ENCODE peak calls at places on chromosomes 2 and 18, in nine cellular contexts. T is IMR-90, Q is lower lobe of right lung, B is Peyer's patch, Z is OCI-LY7, F is BE2C, U is H7, Y is Caco-2, D is fibroblast of lung. P is an unnamed sample.

GRCh38 chr2:18187214-18187613 is 308.7 kb downstream of the KCNS3 start:
- DNase-seq in Z (no peak), F (no peak), Y (no peak), U (no peak), T (peak), D (peak), B (no peak), Q (no peak), P (peak)

GRCh38 chr2:11810237-11810977 is 64.0 kb downstream of the LPIN1 start:
- DNase-seq in Z (no peak), F (no peak), Y (no peak), D (no peak), B (no peak), U (no peak), T (no peak), Q (no peak), P (no peak)

GRCh38 chr18:63292844-63293683 is 26.5 kb downstream of the BCL2 start:
- DNase-seq in D (no peak), U (no peak), T (no peak), F (no peak), Z (no peak), Q (no peak), B (peak), Y (no peak), P (no peak)

GRCh38 chr2:234686088-234686890 is 189.4 kb upstream of the ARL4C start:
- DNase-seq in T (no peak), U (peak), F (no peak), Q (no peak), D (no peak), Z (no peak), B (no peak), Y (peak), P (peak)

GRCh38 chr2:222842517-222843174 is 18.2 kb upstream of the ACSL3 start:
- DNase-seq in T (peak), D (peak), Q (no peak), F (no peak), Y (no peak), B (no peak), U (no peak), Z (no peak), P (no peak)

GRCh38 chr2:219570924-219571310 is 422 bp downstream of the OBSL1 start:
- DNase-seq in Q (no peak), D (peak), T (peak), B (no peak), Y (no peak), F (no peak), U (no peak), Z (no peak), P (no peak)

GRCh38 chr2:141455877-141456276 is 674.9 kb downstream of the LRP1B start:
- DNase-seq in U (no peak), Y (no peak), Z (no peak), Q (no peak), D (no peak), F (no peak), B (no peak), T (no peak), P (no peak)

GRCh38 chr2:117068371-117068770 is 746.1 kb upstream of the DDX18 start:
- DNase-seq in U (no peak), D (no peak), Y (no peak), T (no peak), B (peak), Q (no peak), Z (no peak), F (no peak), P (no peak)

GRCh38 chr2:102063948-102064678 is 72.4 kb downstream of the IL1R2 start:
- DNase-seq in U (peak), F (peak), B (peak), Q (peak), Y (peak), D (peak), Z (no peak), T (peak), P (peak)

GRCh38 chr2:240432430-240432819 is 3.0 kb upstream of the GPC1 start:
- DNase-seq in F (no peak), Y (no peak), U (no peak), Q (no peak), Z (no peak), B (no peak), D (no peak), T (no peak), P (no peak)

GRCh38 chr2:236969767-236970655 is 115.7 kb upstream of the COPS8 start:
- DNase-seq in U (no peak), Z (no peak), T (no peak), F (no peak), B (peak), Q (no peak), Y (no peak), D (no peak), P (no peak)

GRCh38 chr2:179263015-179263414 is 1.6 kb downstream of the SESTD1 start:
- DNase-seq in F (no peak), Y (no peak), Q (no peak), D (peak), Z (no peak), B (no peak), U (no peak), T (peak), P (peak)

GRCh38 chr2:64606495-64607363 is 47.0 kb downstream of the SERTAD2 start:
- DNase-seq in U (peak), Z (peak), B (peak), Y (no peak), Q (peak), D (peak), T (no peak), F (no peak), P (peak)

GRCh38 chr2:111118455-111119003 is 2.2 kb upstream of the BCL2L11 start:
- DNase-seq in D (no peak), Z (no peak), B (peak), U (peak), F (no peak), T (no peak), Y (no peak), Q (peak), P (no peak)

GRCh38 chr2:128411431-128411830 is 92.8 kb upstream of the HS6ST1 start:
- DNase-seq in Y (no peak), U (no peak), T (no peak), B (peak), Q (no peak), Z (no peak), F (no peak), D (no peak), P (no peak)

GRCh38 chr18:79947054-79947755 is 4.2 kb downstream of the SLC66A2 start:
- DNase-seq in Q (peak), U (no peak), T (peak), D (no peak), Y (no peak), F (no peak), Z (no peak), B (peak), P (peak)

GRCh38 chr2:220512419-220512818 is 885.0 kb downstream of the SLC4A3 start:
- DNase-seq in F (no peak), D (peak), Q (no peak), T (peak), Z (no peak), B (no peak), Y (no peak), U (no peak), P (peak)

GRCh38 chr2:75268112-75268511 is 68.8 kb upstream of the TACR1 start:
- DNase-seq in F (no peak), Y (no peak), U (no peak), Z (no peak), Q (no peak), D (no peak), B (no peak), T (no peak), P (no peak)

GRCh38 chr2:115558725-115559124 is 1116.3 kb downstream of the DPP10 start:
- DNase-seq in U (no peak), B (no peak), F (no peak), Z (no peak), Y (no peak), D (no peak), Q (no peak), T (no peak), P (no peak)

GRCh38 chr2:46825231-46825957 is 90.2 kb downstream of the MCFD2 start:
- DNase-seq in D (no peak), Y (no peak), B (no peak), Q (no peak), U (no peak), Z (no peak), F (no peak), T (no peak), P (no peak)

GRCh38 chr2:102484310-102485061 is 11.5 kb downstream of the SLC9A4 start:
- DNase-seq in Y (no peak), Q (no peak), Z (no peak), U (no peak), D (no peak), T (no peak), F (no peak), B (no peak), P (no peak)

GRCh38 chr2:149832256-149832655 is 244.7 kb upstream of the MMADHC start:
- DNase-seq in Q (no peak), U (no peak), F (no peak), Z (no peak), B (no peak), Y (no peak), T (peak), D (no peak), P (peak)

GRCh38 chr2:225041871-225042799 is at the start of gene DOCK10:
- DNase-seq in Q (peak), Y (no peak), Z (peak), F (peak), B (peak), U (peak), T (peak), D (peak), P (peak)

GRCh38 chr18:12890500-12890899 is 6.5 kb upstream of the PTPN2 start:
- DNase-seq in F (no peak), Q (no peak), Z (no peak), Y (no peak), T (no peak), U (no peak), D (no peak), B (no peak), P (peak)

GRCh38 chr2:202017940-202018339 is 15.7 kb upstream of the FZD7 start:
- DNase-seq in T (no peak), F (peak), B (no peak), Z (no peak), U (no peak), D (peak), Q (no peak), Y (no peak), P (peak)

GRCh38 chr2:51368250-51368649 is 336.3 kb upstream of the NRXN1 start:
- DNase-seq in Z (no peak), U (no peak), Q (no peak), B (no peak), T (no peak), Y (no peak), F (no peak), D (no peak), P (no peak)

GRCh38 chr2:20227894-20228505 is 3.1 kb upstream of the SDC1 start:
- DNase-seq in F (no peak), Q (no peak), Z (no peak), D (no peak), T (no peak), Y (peak), B (no peak), U (peak), P (no peak)

GRCh38 chr2:232362174-232362913 is 16.2 kb upstream of the ALPP start:
- DNase-seq in F (no peak), T (no peak), B (no peak), Q (no peak), Y (peak), U (no peak), Z (peak), D (no peak), P (no peak)

GRCh38 chr2:191935247-191935646 is 88.4 kb upstream of the CAVIN2 start:
- DNase-seq in F (no peak), U (no peak), T (no peak), Z (no peak), Y (no peak), B (no peak), Q (peak), D (no peak), P (no peak)

GRCh38 chr2:165373322-165374025 is 96.0 kb upstream of the CSRNP3 start:
- DNase-seq in Y (no peak), B (no peak), D (no peak), Z (no peak), T (no peak), Q (no peak), U (no peak), F (no peak), P (no peak)

GRCh38 chr2:62263076-62263475 is 67.2 kb downstream of the B3GNT2 start:
- DNase-seq in U (no peak), B (no peak), D (no peak), Q (no peak), F (no peak), Z (no peak), T (no peak), Y (no peak), P (no peak)

GRCh38 chr2:147197754-147198153 is 647.1 kb upstream of the ACVR2A start:
- DNase-seq in Y (no peak), B (no peak), U (no peak), D (no peak), Q (no peak), F (no peak), T (no peak), Z (no peak), P (no peak)

GRCh38 chr2:237558918-237559645 is 7.3 kb upstream of the PRLH start:
- DNase-seq in B (peak), Z (no peak), F (no peak), D (peak), T (peak), Q (peak), U (no peak), Y (no peak), P (peak)

GRCh38 chr18:58867281-58867961 is 2.7 kb downstream of the ZNF532 start:
- DNase-seq in Q (no peak), D (no peak), Y (no peak), F (no peak), Z (no peak), T (no peak), U (peak), B (no peak), P (no peak)

GRCh38 chr2:200814917-200815316 is 3.2 kb downstream of the BZW1 start:
- DNase-seq in D (peak), T (no peak), Z (no peak), U (no peak), Q (no peak), B (no peak), Y (no peak), F (no peak), P (peak)

GRCh38 chr2:219875036-219875435 is 247.6 kb downstream of the SLC4A3 start:
- DNase-seq in F (no peak), T (no peak), U (no peak), Y (no peak), D (no peak), Z (no peak), Q (no peak), B (no peak), P (no peak)

GRCh38 chr2:120316071-120316470 is 29.9 kb upstream of the INHBB start:
- DNase-seq in Q (no peak), D (no peak), B (no peak), F (no peak), Y (no peak), U (no peak), T (no peak), Z (no peak), P (no peak)

GRCh38 chr2:95347681-95348608 is 50.8 kb downstream of the KCNIP3 start:
- DNase-seq in B (peak), F (no peak), U (peak), Z (no peak), Q (no peak), D (no peak), T (no peak), Y (no peak), P (no peak)

GRCh38 chr18:9931146-9931545 is 17.3 kb downstream of the VAPA start:
- DNase-seq in Y (no peak), T (no peak), B (no peak), D (no peak), Z (no peak), F (no peak), Q (no peak), U (no peak), P (no peak)

GRCh38 chr18:9927392-9928063 is 13.7 kb downstream of the VAPA start:
- DNase-seq in F (no peak), T (no peak), Y (no peak), U (no peak), Q (no peak), B (no peak), D (no peak), Z (no peak), P (no peak)

GRCh38 chr18:9930299-9930884 is 16.6 kb downstream of the VAPA start:
- DNase-seq in D (no peak), F (no peak), Z (no peak), Y (no peak), B (no peak), U (no peak), T (no peak), Q (no peak), P (no peak)

GRCh38 chr18:9926977-9927376 is 13.2 kb downstream of the VAPA start:
- DNase-seq in D (no peak), U (no peak), Y (no peak), Q (no peak), T (no peak), F (no peak), Z (no peak), B (no peak), P (no peak)

GRCh38 chr18:9928646-9929259 is 14.9 kb downstream of the VAPA start:
- DNase-seq in F (no peak), Q (no peak), B (no peak), T (no peak), Z (no peak), Y (no peak), D (no peak), U (no peak), P (no peak)
- H3K4me3 ChIP-seq in F (no peak), Q (no peak), B (no peak), T (no peak), Z (no peak), Y (no peak), D (no peak), U (no peak), P (no peak)

DNA sequence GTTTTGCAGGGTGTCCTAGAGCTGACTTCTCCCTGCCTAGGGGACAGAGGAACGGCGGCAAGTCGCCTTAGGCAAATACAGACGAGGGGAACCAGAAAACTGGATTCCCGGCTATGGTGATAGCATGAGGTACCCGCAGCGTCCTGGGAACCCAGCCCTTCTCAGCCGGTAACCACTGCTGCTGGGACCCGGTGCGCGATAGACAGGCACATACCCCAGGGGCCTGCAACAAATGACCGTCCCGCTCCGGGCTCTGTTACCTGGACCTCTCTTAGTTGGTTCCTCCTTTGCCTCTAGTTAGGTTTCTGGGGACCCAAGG is 643 bp upstream of the SERPINE2 start:
- DNase-seq in T (no peak), Z (no peak), Q (no peak), U (peak), B (no peak), F (no peak), Y (no peak), D (no peak), P (no peak)
- H3K4me3 ChIP-seq in T (peak), Z (no peak), Q (peak), U (peak), B (peak), F (peak), Y (peak), D (peak), P (peak)

DNA sequence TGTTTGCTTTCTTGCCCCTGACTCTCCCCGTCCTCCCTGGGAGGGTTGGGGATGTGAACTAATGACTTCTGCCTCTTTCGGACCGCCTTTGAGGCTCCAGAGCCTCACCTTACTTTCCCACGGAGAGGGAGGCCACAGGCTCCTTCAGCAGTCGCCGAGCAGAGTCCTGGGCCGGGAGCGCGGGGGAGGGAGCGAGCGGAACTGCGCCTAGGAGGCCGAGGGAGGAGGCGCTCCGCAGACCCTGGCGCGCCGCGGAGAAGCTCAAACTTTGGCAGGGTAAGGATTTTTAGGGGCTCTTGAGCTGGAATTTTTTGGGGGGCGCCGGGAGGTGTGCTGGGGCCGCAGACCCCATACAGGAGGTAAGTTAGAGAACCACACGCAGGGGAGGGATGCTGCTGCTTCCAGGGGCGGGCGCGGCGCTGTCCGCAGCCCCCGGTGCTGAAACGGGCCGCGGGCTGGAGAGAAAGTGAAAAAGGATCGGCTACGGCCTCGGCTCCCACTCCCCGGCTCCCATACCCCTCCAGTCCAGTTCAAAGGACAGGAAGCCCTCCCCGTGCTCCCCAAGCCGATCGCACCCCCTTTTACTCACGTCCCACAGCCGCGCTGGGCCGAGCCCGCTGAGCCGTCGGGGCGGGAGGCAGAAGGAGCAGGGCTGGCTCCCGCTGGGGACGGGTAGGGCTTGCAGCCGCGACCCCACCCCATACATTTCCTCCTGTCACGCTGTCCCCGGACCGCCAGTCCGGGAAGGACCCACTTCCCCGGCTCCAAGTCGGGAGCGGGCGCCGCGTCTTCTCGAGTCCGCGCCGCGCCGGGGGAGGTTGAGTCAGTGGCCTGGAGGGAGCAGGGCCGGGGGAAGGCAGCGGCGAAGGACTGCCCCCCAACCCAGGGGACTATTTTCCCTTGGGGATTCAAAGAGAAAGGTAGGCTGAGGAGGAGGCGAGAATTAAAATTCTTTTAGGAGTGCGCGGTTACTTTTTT is at the start of gene CNGA3:
- DNase-seq in F (no peak), T (peak), Q (no peak), Y (no peak), B (no peak), Z (no peak), U (peak), D (peak), P (peak)
- H3K4me3 ChIP-seq in F (no peak), T (no peak), Q (peak), Y (no peak), B (no peak), Z (no peak), U (peak), D (peak), P (peak)

DNA sequence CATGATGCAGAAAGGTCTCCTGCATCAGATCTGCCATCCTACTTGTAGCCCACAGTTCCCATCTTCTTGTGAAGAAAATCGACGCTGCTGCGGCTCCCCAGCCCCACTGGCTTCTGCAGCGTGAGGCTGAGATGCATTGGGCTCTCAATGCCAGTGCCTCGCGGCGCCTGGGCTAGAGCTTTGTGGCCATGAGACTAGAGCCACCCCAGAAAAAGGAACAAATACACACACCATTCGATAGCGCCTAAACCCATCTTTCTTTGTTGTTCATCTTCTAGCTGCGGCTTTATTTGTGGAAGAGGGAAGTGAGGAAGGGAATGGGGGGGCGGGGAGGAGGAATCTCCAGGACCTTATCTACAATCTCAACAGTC is 2.7 kb downstream of the NOL4 start:
- DNase-seq in Q (no peak), Z (no peak), Y (no peak), F (peak), D (no peak), B (no peak), U (peak), T (no peak), P (no peak)
- H3K4me3 ChIP-seq in Q (peak), Z (no peak), Y (no peak), F (peak), D (peak), B (no peak), U (peak), T (no peak), P (no peak)